ENCODE peak calls at places on chromosomes 4 and X, in six cellular contexts. Q is cardiac muscle cell, B is lung, I is neural progenitor cell, O is AG04449, A is nephron progenitor cell. V is an unnamed sample.

GRCh38 chrX:1485033-1485432 is 32.3 kb upstream of the ASMTL start:
- DNase-seq in I (no peak), Q (no peak), B (no peak), A (no peak), O (no peak), V (no peak)

GRCh38 chrX:146881521-146881920 is 67.0 kb upstream of the CXorf51A start:
- DNase-seq in B (no peak), Q (no peak), O (no peak), A (no peak), I (no peak), V (no peak)

GRCh38 chrX:63679432-63679831 is 105.6 kb downstream of the ARHGEF9 start:
- DNase-seq in Q (no peak), B (no peak), A (no peak), I (no peak), O (no peak), V (no peak)

GRCh38 chrX:77160301-77160700 is 286.9 kb upstream of the FGF16 start:
- DNase-seq in A (no peak), B (no peak), O (no peak), Q (no peak), I (peak), V (no peak)

GRCh38 chr4:48683784-48684666 is 96.1 kb downstream of the FRYL start:
- DNase-seq in Q (no peak), B (no peak), O (no peak), A (no peak), I (no peak), V (peak)

GRCh38 chrX:119481218-119481875 is 13.1 kb downstream of the SLC25A5 start:
- DNase-seq in A (no peak), I (no peak), B (peak), O (no peak), Q (peak), V (no peak)

GRCh38 chrX:32137525-32137924 is 1065.7 kb upstream of the FTHL17 start:
- DNase-seq in I (peak), Q (peak), B (no peak), O (no peak), A (peak), V (no peak)

GRCh38 chrX:13638826-13639225 is 14.1 kb upstream of the TCEANC start:
- DNase-seq in B (no peak), O (no peak), Q (no peak), I (no peak), A (no peak), V (no peak)

GRCh38 chr4:52983563-52984303 is 121.6 kb downstream of the RASL11B start:
- DNase-seq in B (no peak), O (no peak), I (peak), A (peak), Q (peak), V (peak)

GRCh38 chr4:175033162-175033561 is 115.0 kb downstream of the ADAM29 start:
- DNase-seq in Q (no peak), I (no peak), A (no peak), B (no peak), O (no peak), V (no peak)

GRCh38 chr4:54238389-54238788 is 9.3 kb downstream of the PDGFRA start:
- DNase-seq in B (no peak), I (no peak), A (no peak), Q (no peak), O (no peak), V (no peak)

GRCh38 chr4:9944431-9945425 is 76.6 kb downstream of the SLC2A9 start:
- DNase-seq in O (no peak), B (no peak), A (no peak), I (no peak), Q (no peak), V (no peak)

GRCh38 chr4:18106620-18107019 is 85.1 kb upstream of the LCORL start:
- DNase-seq in I (no peak), O (no peak), A (no peak), Q (no peak), B (no peak), V (no peak)

GRCh38 chrX:16770970-16771482 is 15.2 kb upstream of the TXLNG start:
- DNase-seq in Q (no peak), I (no peak), A (no peak), B (no peak), O (no peak), V (no peak)

GRCh38 chrX:81286075-81286474 is 84.2 kb downstream of the SH3BGRL start:
- DNase-seq in Q (no peak), A (no peak), B (no peak), I (no peak), O (no peak), V (no peak)

GRCh38 chr4:114077610-114078009 is 98.2 kb upstream of the ARSJ start:
- DNase-seq in B (no peak), Q (peak), I (no peak), A (no peak), O (peak), V (no peak)

GRCh38 chrX:9848718-9849481 is 62.7 kb downstream of the SHROOM2 start:
- DNase-seq in B (no peak), I (no peak), A (no peak), O (no peak), Q (no peak), V (no peak)

GRCh38 chrX:111896148-111896547 is 20.2 kb downstream of the TRPC5OS start:
- DNase-seq in I (no peak), B (no peak), O (no peak), A (no peak), Q (no peak), V (no peak)

GRCh38 chr4:140098481-140099132 is 55.4 kb downstream of the MAML3 start:
- DNase-seq in I (no peak), Q (peak), O (no peak), A (no peak), B (no peak), V (no peak)

GRCh38 chr4:184355111-184355604 is 119.2 kb downstream of the IRF2 start:
- DNase-seq in Q (peak), O (peak), A (no peak), B (peak), I (no peak), V (no peak)

GRCh38 chr4:120886183-120886582 is 36.3 kb downstream of the PRDM5 start:
- DNase-seq in B (no peak), A (no peak), Q (no peak), I (no peak), O (no peak), V (no peak)

GRCh38 chrX:140983730-140984129 is 18.7 kb upstream of the SPANXB1 start:
- DNase-seq in A (no peak), O (no peak), I (no peak), B (no peak), Q (no peak), V (no peak)

GRCh38 chrX:46256875-46257274 is 288.3 kb downstream of the ZNF674 start:
- DNase-seq in B (no peak), Q (no peak), A (no peak), O (no peak), I (no peak), V (no peak)

GRCh38 chrX:31449064-31449463 is 377.2 kb upstream of the FTHL17 start:
- DNase-seq in Q (no peak), A (no peak), O (no peak), B (no peak), I (no peak), V (no peak)

GRCh38 chr4:88158360-88159136 is at the start of gene ABCG2:
- DNase-seq in A (peak), O (no peak), Q (peak), B (no peak), I (peak), V (peak)

GRCh38 chrX:19535481-19535880 is 20.2 kb upstream of the MAP3K15 start:
- DNase-seq in I (peak), B (no peak), Q (peak), O (no peak), A (no peak), V (no peak)
- TF ChIP-seq CTCF in I (peak), B (no peak), Q (peak), O (peak), A (peak), V (no peak)

GRCh38 chrX:103483720-103484119 is 35.6 kb downstream of the RAB40A start:
- DNase-seq in O (no peak), A (no peak), B (no peak), Q (no peak), I (no peak), V (no peak)

GRCh38 chrX:103488794-103489193 is 30.5 kb downstream of the RAB40A start:
- DNase-seq in Q (no peak), B (no peak), A (no peak), O (no peak), I (no peak), V (no peak)

GRCh38 chrX:103488332-103488731 is 31.0 kb downstream of the RAB40A start:
- DNase-seq in Q (peak), B (no peak), A (no peak), O (no peak), I (peak), V (no peak)
- TF ChIP-seq CTCF in Q (peak), B (no peak), A (peak), O (peak), I (peak), V (no peak)

GRCh38 chr4:7876096-7876993 is 63.3 kb downstream of the AFAP1 start:
- DNase-seq in Q (peak), I (peak), O (no peak), A (peak), B (no peak), V (no peak)
- TF ChIP-seq CTCF in Q (peak), I (peak), O (peak), A (peak), B (no peak), V (no peak)

GRCh38 chrX:109632906-109633504 is 8.0 kb upstream of the KCNE5 start:
- DNase-seq in A (peak), O (no peak), I (peak), Q (peak), B (no peak), V (no peak)
- TF ChIP-seq CTCF in A (peak), O (peak), I (peak), Q (peak), B (peak), V (peak)